ENCODE peak calls at places on chromosomes 7 and 10, in six cellular contexts. I is astrocyte of the hippocampus, O is psoas muscle, L is stomach, S is astrocyte, C is RWPE1. G is an unnamed sample.

GRCh38 chr7:44052771-44053365 is 8.4 kb downstream of the DBNL start:
- DNase-seq in C (no peak), L (peak), I (no peak), S (no peak), O (no peak), G (no peak)

GRCh38 chr10:118951218-118951617 is 78.3 kb upstream of the NANOS1 start:
- DNase-seq in L (no peak), O (no peak), C (no peak), S (no peak), I (no peak), G (no peak)

GRCh38 chr7:41695661-41696322 is 7.1 kb downstream of the INHBA start:
- DNase-seq in S (peak), C (no peak), O (no peak), I (no peak), L (no peak), G (peak)

GRCh38 chr7:150411606-150412005 is 32.5 kb downstream of the ZNF775 start:
- DNase-seq in C (no peak), L (no peak), S (no peak), I (no peak), O (no peak), G (no peak)

GRCh38 chr10:116809528-116810500 is 39.5 kb upstream of the ENO4 start:
- DNase-seq in S (no peak), C (peak), O (no peak), I (no peak), L (peak), G (no peak)

GRCh38 chr7:158815046-158815445 is 14.3 kb downstream of the ESYT2 start:
- DNase-seq in I (peak), C (no peak), S (peak), L (no peak), O (no peak), G (no peak)

GRCh38 chr7:26777383-26777782 is 87.0 kb downstream of the SKAP2 start:
- DNase-seq in I (no peak), L (no peak), O (no peak), S (no peak), C (no peak), G (no peak)

GRCh38 chr7:20650782-20651181 is 35.3 kb downstream of the ABCB5 start:
- DNase-seq in O (no peak), C (no peak), I (no peak), L (no peak), S (no peak), G (no peak)

GRCh38 chr7:116805100-116805544 is 57.3 kb upstream of the CAPZA2 start:
- DNase-seq in C (no peak), I (no peak), L (no peak), S (peak), O (no peak), G (peak)

GRCh38 chr7:157276731-157277562 is 59.9 kb upstream of the DNAJB6 start:
- DNase-seq in S (no peak), I (peak), O (no peak), L (no peak), C (no peak), G (peak)

GRCh38 chr7:66731986-66732385 is 8.5 kb upstream of the RABGEF1 start:
- DNase-seq in I (no peak), C (no peak), S (no peak), O (no peak), L (no peak), G (no peak)

GRCh38 chr10:132401396-132402168 is 4.6 kb downstream of the PWWP2B start:
- DNase-seq in O (peak), L (peak), S (no peak), C (no peak), I (no peak), G (no peak)

G was measured in renal cortical epithelial cell.